ENCODE peak calls at places on chromosome 14, in four cellular contexts. L is vagina, T is uterus, Q is GM12878. M is an unnamed sample.

GRCh38 chr14:33103489-33103888 is 164.8 kb downstream of the NPAS3 start:
- DNase-seq in L (no peak), Q (no peak), T (no peak), M (no peak)

GRCh38 chr14:33315721-33316120 is 377.0 kb downstream of the NPAS3 start:
- DNase-seq in T (no peak), Q (no peak), L (no peak), M (no peak)

GRCh38 chr14:41605550-41606248 is 977 bp upstream of the LRFN5 start:
- DNase-seq in Q (no peak), T (peak; percentile 16), L (peak; percentile 86), M (no peak)

GRCh38 chr14:64005822-64006221 is 153.0 kb downstream of the SYNE2 start:
- DNase-seq in Q (no peak), L (no peak), T (no peak), M (no peak)

GRCh38 chr14:77376380-77376770 is 519 bp downstream of the TMED8 start:
- DNase-seq in T (peak; percentile 20), L (no peak), Q (no peak), M (no peak)

GRCh38 chr14:55799523-55800095 is 219.6 kb downstream of the KTN1 start:
- DNase-seq in T (no peak), Q (no peak), L (no peak), M (no peak)

GRCh38 chr14:64234877-64235651 is 59.1 kb downstream of the ESR2 start:
- DNase-seq in Q (no peak), T (no peak), L (no peak), M (no peak)

GRCh38 chr14:35332517-35333346 is 40.5 kb downstream of the PSMA6 start:
- DNase-seq in L (no peak), Q (no peak), T (no peak), M (no peak)

GRCh38 chr14:25001096-25001982 is 48.6 kb downstream of the STXBP6 start:
- DNase-seq in L (no peak), T (no peak), Q (no peak), M (no peak)

GRCh38 chr14:77003960-77004710 is 24.4 kb downstream of the IRF2BPL start:
- DNase-seq in Q (no peak), T (no peak), L (no peak), M (peak; percentile 78)

GRCh38 chr14:87255046-87255445 is 737.9 kb downstream of the GALC start:
- DNase-seq in L (no peak), T (no peak), Q (no peak), M (no peak)

GRCh38 chr14:94317259-94317658 is 5.9 kb downstream of the SERPINA6 start:
- DNase-seq in Q (no peak), T (no peak), L (peak; percentile 86), M (no peak)

GRCh38 chr14:77502109-77502782 is 3.6 kb upstream of the ISM2 start:
- DNase-seq in T (no peak), Q (no peak), L (no peak), M (no peak)

GRCh38 chr14:68621400-68622365 is 171.2 kb downstream of the ZFP36L1 start:
- DNase-seq in Q (no peak), L (peak; percentile 86), T (peak; percentile 66), M (no peak)

GRCh38 chr14:22545842-22546721 is 42.9 kb downstream of the DAD1 start:
- DNase-seq in L (no peak), T (peak; percentile 51), Q (no peak), M (no peak)

GRCh38 chr14:96249016-96249415 is 7.0 kb upstream of the BDKRB1 start:
- DNase-seq in L (peak; percentile 96), T (peak; percentile 62), Q (no peak), M (no peak)

GRCh38 chr14:52318057-52318456 is 3.9 kb downstream of the PTGER2 start:
- DNase-seq in L (no peak), T (no peak), Q (no peak), M (no peak)

GRCh38 chr14:26531894-26532293 is 65.9 kb downstream of the NOVA1 start:
- DNase-seq in L (no peak), T (no peak), Q (no peak), M (no peak)

GRCh38 chr14:28751467-28752058 is 15.0 kb upstream of the FOXG1 start:
- DNase-seq in T (no peak), Q (peak; percentile 7), L (no peak), M (peak; percentile 78)

GRCh38 chr14:65290830-65291229 is 121.7 kb upstream of the FUT8 start:
- DNase-seq in L (no peak), Q (no peak), T (no peak), M (no peak)

DNA sequence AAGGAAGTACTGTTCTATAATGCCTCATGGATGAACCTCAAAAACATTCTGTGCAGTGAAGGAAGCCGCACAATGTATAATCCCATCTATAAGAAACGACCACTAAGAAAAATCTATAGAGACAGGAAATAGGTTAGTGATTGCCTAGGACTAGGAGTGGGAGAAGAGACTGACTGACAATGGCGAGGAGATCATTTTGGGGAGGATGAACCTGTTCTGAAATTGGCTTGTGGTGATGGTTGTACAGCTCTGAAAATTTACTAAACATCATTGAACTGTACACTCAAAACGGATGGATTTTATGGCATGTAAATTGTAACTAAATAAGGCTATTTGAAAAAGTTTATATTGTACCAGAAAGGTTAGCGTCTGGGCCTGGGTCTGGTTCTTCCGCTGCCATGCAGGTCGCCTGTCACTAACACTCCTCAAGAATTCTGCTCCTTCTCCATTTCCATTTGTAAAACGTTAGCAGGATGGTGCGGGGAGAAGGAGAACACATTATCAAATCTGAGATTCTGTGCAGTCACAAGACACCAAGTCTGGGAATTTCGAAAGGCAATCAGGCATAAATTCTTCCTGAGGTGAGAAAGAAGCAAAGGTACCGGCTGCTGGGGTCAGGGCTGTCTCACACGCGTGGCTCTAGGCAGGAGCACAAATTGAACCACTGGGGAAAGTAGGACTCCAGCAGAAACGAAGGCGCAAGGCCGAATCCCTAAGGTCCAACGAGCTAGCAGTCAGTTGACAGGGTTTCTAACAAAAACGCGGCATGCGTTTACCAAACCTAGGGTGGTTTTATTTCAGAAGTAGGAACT is 845 bp upstream of the COCH start:
- DNase-seq in Q (no peak), T (no peak), L (no peak), M (no peak)
- H3K4me3 ChIP-seq in Q (peak overlapping the region; percentile 66), T (no peak overlapping the region), L (peak overlapping the region; percentile 57), M (no peak overlapping the region)

DNA sequence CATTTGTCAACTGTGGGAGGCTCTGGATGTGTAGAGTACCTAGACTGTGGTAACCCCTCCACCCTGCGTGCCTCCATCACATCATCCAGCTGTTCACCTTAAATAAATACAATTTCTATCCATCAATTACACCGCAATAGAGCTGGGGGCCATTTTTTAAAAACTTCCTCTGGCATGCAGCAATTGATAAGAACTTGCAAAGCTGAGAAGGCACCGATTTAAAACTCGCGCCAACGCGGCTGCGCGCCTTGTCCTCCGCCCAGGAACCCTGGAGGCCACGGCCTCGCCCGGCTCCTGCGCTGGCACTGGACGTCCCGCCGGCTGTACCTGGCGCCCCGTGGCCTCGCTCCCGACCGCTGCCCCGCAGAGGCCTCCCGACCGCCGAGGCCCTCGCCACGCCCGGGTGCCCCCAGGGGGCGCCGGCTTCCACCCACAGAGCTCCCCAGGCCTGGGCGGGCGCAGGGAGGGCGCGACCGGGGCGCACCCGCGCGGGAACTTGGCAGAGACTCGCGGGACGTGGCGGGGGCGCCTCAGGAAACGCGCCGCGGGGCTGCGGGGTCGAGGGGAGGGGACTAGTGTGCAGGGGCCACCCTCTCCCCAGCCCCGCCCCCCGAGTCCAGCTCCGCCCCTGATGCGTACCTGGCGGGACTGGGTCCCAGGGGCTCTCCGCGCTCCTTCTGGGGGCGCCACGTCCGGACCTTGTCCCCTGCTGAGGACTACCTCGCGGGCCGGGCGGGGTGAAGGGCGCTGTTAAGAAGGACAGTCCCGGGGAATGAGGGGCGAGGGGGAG is 65.6 kb downstream of the TNFAIP2 start:
- DNase-seq in Q (no peak), T (peak; percentile 60), L (no peak), M (no peak)
- TF ChIP-seq CTCF in Q (no peak), T (peak; percentile 77), L (peak; percentile 29), M (no peak)

GRCh38 chr14:91233936-91234790 is 10.3 kb downstream of the GPR68 start:
- DNase-seq in T (no peak), L (no peak), Q (no peak), M (no peak)

GRCh38 chr14:91232052-91232451 is 12.5 kb downstream of the GPR68 start:
- DNase-seq in L (no peak), T (no peak), Q (no peak), M (no peak)

GRCh38 chr14:91237219-91237618 is 7.3 kb downstream of the GPR68 start:
- DNase-seq in L (no peak), Q (no peak), T (no peak), M (no peak)

GRCh38 chr14:91232631-91233030 is 11.9 kb downstream of the GPR68 start:
- DNase-seq in T (no peak), L (no peak), Q (no peak), M (no peak)

GRCh38 chr14:91234791-91235114 is 9.8 kb downstream of the GPR68 start:
- DNase-seq in L (no peak), T (no peak), Q (no peak), M (no peak)
- H3K4me3 ChIP-seq in L (no peak overlapping the region), T (no peak overlapping the region), Q (no peak overlapping the region), M (no peak overlapping the region)

GRCh38 chr14:104075530-104076151 is 9.9 kb upstream of the ASPG start:
- DNase-seq in T (no peak), L (no peak), Q (no peak), M (no peak)
- TF ChIP-seq CTCF in T (no peak), L (no peak), Q (peak; percentile 39), M (peak; percentile 63)

GRCh38 chr14:84749191-84749945 is 780.6 kb upstream of the FLRT2 start:
- DNase-seq in L (no peak), Q (no peak), T (no peak), M (no peak)

GRCh38 chr14:84751745-84752144 is 778.2 kb upstream of the FLRT2 start:
- DNase-seq in T (no peak), L (no peak), Q (no peak), M (no peak)

GRCh38 chr14:84750284-84750683 is 779.7 kb upstream of the FLRT2 start:
- DNase-seq in Q (no peak), L (no peak), T (no peak), M (no peak)

DNA sequence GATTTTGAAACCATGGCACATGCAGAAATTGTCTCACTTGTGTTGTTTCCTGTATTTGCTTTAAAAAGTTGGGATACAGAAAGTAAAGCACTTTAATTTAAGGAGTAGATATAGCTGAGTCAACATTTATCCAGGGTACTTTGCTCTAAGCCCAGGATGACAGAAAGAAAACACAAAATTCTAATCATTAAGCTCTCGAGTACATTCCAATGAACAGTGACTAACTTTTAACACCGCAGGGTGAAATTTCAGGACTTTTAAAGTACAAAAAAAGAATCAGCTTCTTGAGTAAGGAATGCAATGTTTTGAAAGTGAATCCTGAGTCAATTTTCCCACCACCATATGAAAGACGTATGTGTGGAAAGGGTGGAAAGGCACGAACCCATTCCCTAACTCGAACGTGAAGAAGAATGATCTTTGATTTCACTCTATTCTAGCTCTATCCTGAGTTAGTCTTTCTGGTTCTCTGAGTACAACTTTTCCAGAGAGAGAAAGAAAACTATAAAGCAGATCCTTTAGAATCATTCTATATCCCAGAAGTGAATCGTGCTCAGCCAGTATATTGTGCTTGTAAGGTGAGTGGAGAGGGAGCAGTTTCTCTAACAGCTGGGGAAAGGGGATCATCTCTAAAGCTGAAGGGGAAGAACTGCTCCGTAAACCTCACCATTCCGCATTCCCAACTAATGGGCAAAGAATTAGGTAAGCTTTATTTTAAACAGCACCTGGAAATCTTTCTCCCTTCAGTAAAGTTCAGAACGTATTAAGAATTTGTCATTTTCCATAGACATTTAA is 779.0 kb upstream of the FLRT2 start:
- DNase-seq in L (no peak), T (no peak), Q (no peak), M (no peak)
- H3K4me3 ChIP-seq in L (no peak overlapping the region), T (no peak overlapping the region), Q (no peak overlapping the region), M (no peak overlapping the region)

M was measured in LNCaP clone FGC.